ENCODE peak calls at places on chromosomes 4 and X, in eight cellular contexts. One of them, this sample, is unnamed.
A peak's percentile ranks its signal among the peaks of the same experiment; 100 is the strongest.

GRCh38 chr4:14125375-14126129 is 498.0 kb upstream of the BOD1L1 start:
- DNase-seq in lung: no peak
- DNase-seq in neural progenitor cell: no peak
- DNase-seq in fibroblast of lung: no peak
- DNase-seq in neuronal stem cell: no peak
- DNase-seq in right lobe of liver: no peak
- DNase-seq in A549: no peak
- DNase-seq in heart left ventricle: no peak
- DNase-seq in this sample: no peak

GRCh38 chrX:130028196-130028595 is 45.8 kb downstream of the BCORL1 start:
- DNase-seq in right lobe of liver: no peak
- DNase-seq in heart left ventricle: peak; percentile 13
- DNase-seq in fibroblast of lung: peak; percentile 23
- DNase-seq in neural progenitor cell: peak; percentile 22
- DNase-seq in neuronal stem cell: no peak
- DNase-seq in A549: peak; percentile 28
- DNase-seq in lung: peak; percentile 36
- DNase-seq in this sample: no peak

GRCh38 chr4:40152642-40153041 is 44.2 kb upstream of the RHOH start:
- DNase-seq in A549: no peak
- DNase-seq in heart left ventricle: no peak
- DNase-seq in neuronal stem cell: no peak
- DNase-seq in lung: no peak
- DNase-seq in fibroblast of lung: no peak
- DNase-seq in neural progenitor cell: no peak
- DNase-seq in right lobe of liver: no peak
- DNase-seq in this sample: no peak

GRCh38 chrX:75957107-75957610 is 172.1 kb upstream of the MAGEE2 start:
- DNase-seq in neuronal stem cell: no peak
- DNase-seq in neural progenitor cell: no peak
- DNase-seq in fibroblast of lung: no peak
- DNase-seq in A549: no peak
- DNase-seq in right lobe of liver: no peak
- DNase-seq in heart left ventricle: no peak
- DNase-seq in lung: no peak
- DNase-seq in this sample: no peak

GRCh38 chr4:86961605-86962295 is 26.9 kb downstream of the AFF1 start:
- DNase-seq in lung: no peak
- DNase-seq in neural progenitor cell: no peak
- DNase-seq in right lobe of liver: no peak
- DNase-seq in fibroblast of lung: peak; percentile 84
- DNase-seq in heart left ventricle: no peak
- DNase-seq in A549: no peak
- DNase-seq in neuronal stem cell: no peak
- DNase-seq in this sample: no peak

GRCh38 chr4:87462102-87462501 is 39.7 kb downstream of the NUDT9 start:
- DNase-seq in heart left ventricle: no peak
- DNase-seq in right lobe of liver: no peak
- DNase-seq in lung: no peak
- DNase-seq in A549: no peak
- DNase-seq in neural progenitor cell: no peak
- DNase-seq in fibroblast of lung: no peak
- DNase-seq in neuronal stem cell: no peak
- DNase-seq in this sample: no peak

GRCh38 chr4:105895324-105895608 is at the start of gene NPNT:
- DNase-seq in neuronal stem cell: no peak
- DNase-seq in A549: no peak
- DNase-seq in heart left ventricle: peak; percentile 7
- DNase-seq in lung: peak; percentile 58
- DNase-seq in right lobe of liver: no peak
- DNase-seq in neural progenitor cell: peak; percentile 64
- DNase-seq in fibroblast of lung: peak; percentile 4
- DNase-seq in this sample: no peak

GRCh38 chr4:106614446-106614845 is 245.9 kb upstream of the GIMD1 start:
- DNase-seq in lung: no peak
- DNase-seq in A549: no peak
- DNase-seq in fibroblast of lung: peak; percentile 48
- DNase-seq in right lobe of liver: no peak
- DNase-seq in heart left ventricle: no peak
- DNase-seq in neural progenitor cell: no peak
- DNase-seq in neuronal stem cell: no peak
- DNase-seq in this sample: no peak

GRCh38 chr4:19807505-19807904 is 444.2 kb upstream of the SLIT2 start:
- DNase-seq in right lobe of liver: no peak
- DNase-seq in neuronal stem cell: no peak
- DNase-seq in fibroblast of lung: peak; percentile 81
- DNase-seq in heart left ventricle: no peak
- DNase-seq in neural progenitor cell: no peak
- DNase-seq in A549: no peak
- DNase-seq in lung: no peak
- DNase-seq in this sample: no peak

GRCh38 chr4:47222276-47222675 is 190.9 kb downstream of the GABRB1 start:
- DNase-seq in lung: no peak
- DNase-seq in A549: no peak
- DNase-seq in neuronal stem cell: no peak
- DNase-seq in heart left ventricle: no peak
- DNase-seq in right lobe of liver: no peak
- DNase-seq in fibroblast of lung: no peak
- DNase-seq in neural progenitor cell: no peak
- DNase-seq in this sample: no peak

GRCh38 chr4:15653430-15653829 is 1.7 kb downstream of the FBXL5 start:
- DNase-seq in A549: no peak
- DNase-seq in neuronal stem cell: no peak
- DNase-seq in right lobe of liver: no peak
- DNase-seq in neural progenitor cell: no peak
- DNase-seq in lung: no peak
- DNase-seq in fibroblast of lung: no peak
- DNase-seq in heart left ventricle: no peak
- DNase-seq in this sample: no peak

GRCh38 chr4:15653864-15654391 is 1.2 kb downstream of the FBXL5 start:
- DNase-seq in lung: no peak
- DNase-seq in A549: no peak
- DNase-seq in fibroblast of lung: peak; percentile 74
- DNase-seq in neural progenitor cell: peak; percentile 16
- DNase-seq in neuronal stem cell: peak; percentile 8
- DNase-seq in right lobe of liver: no peak
- DNase-seq in heart left ventricle: no peak
- DNase-seq in this sample: no peak

GRCh38 chr4:15651682-15652081 is 3.5 kb downstream of the FBXL5 start:
- DNase-seq in heart left ventricle: no peak
- DNase-seq in fibroblast of lung: peak; percentile 19
- DNase-seq in right lobe of liver: no peak
- DNase-seq in neural progenitor cell: no peak
- DNase-seq in lung: no peak
- DNase-seq in A549: no peak
- DNase-seq in neuronal stem cell: no peak
- DNase-seq in this sample: no peak

GRCh38 chr4:15649914-15650545 is 5.1 kb downstream of the FBXL5 start:
- DNase-seq in heart left ventricle: peak; percentile 40
- DNase-seq in A549: peak; percentile 33
- DNase-seq in fibroblast of lung: peak; percentile 46
- DNase-seq in right lobe of liver: no peak
- DNase-seq in neural progenitor cell: peak; percentile 72
- DNase-seq in lung: peak; percentile 41
- DNase-seq in neuronal stem cell: peak; percentile 45
- DNase-seq in this sample: no peak

DNA sequence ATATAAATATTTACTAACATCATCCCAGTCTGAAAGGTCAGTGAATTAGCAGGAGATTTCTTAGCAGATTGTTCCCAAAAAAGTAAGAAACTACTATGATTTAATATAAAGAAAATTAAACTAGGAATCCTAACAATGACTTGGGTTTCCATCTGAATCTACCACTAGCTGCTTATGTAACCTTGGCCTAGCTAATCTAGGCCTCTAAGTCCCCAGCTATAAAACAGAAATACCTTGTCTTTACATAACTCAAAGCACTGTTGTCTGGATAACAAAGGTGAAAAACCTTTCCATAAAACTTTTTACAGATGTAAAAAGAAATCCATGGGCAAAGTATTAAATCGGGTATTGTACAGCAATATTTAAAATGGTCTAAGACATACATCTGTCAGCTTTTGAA is 3.0 kb downstream of the FBXL5 start:
- DNase-seq in heart left ventricle: no peak
- DNase-seq in A549: no peak
- DNase-seq in neuronal stem cell: no peak
- DNase-seq in neural progenitor cell: no peak
- DNase-seq in right lobe of liver: no peak
- DNase-seq in fibroblast of lung: peak; percentile 12
- DNase-seq in lung: no peak
- DNase-seq in this sample: no peak
- H3K4me3 ChIP-seq in heart left ventricle: no peak overlapping the region
- H3K4me3 ChIP-seq in A549: no peak overlapping the region
- H3K4me3 ChIP-seq in neuronal stem cell: no peak overlapping the region
- H3K4me3 ChIP-seq in neural progenitor cell: no peak overlapping the region
- H3K4me3 ChIP-seq in right lobe of liver: no peak overlapping the region
- H3K4me3 ChIP-seq in fibroblast of lung: peak overlapping the region; percentile 78
- H3K4me3 ChIP-seq in lung: no peak overlapping the region
- H3K4me3 ChIP-seq in this sample: no peak overlapping the region

DNA sequence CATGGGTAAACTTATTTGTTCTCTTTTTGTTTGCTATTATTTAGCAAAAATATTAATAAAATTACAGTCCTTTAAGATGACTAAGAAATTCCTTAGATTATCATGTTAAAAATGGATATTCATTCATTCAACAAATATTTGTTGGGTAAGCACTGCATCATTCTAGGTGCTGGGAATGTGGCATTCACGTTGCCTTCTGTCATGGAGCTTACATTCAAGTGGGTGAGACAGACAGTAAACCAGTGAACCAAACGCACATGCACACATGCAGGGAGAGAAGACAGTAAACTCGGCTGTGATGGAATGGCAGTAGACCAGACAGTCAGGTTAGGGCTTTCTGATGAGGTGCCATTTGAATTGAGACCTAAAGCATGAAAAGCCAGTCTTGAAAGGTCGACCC is 91.8 kb downstream of the STOX2 start:
- DNase-seq in heart left ventricle: no peak
- DNase-seq in lung: no peak
- DNase-seq in neuronal stem cell: no peak
- DNase-seq in neural progenitor cell: no peak
- DNase-seq in fibroblast of lung: peak; percentile 66
- DNase-seq in A549: no peak
- DNase-seq in right lobe of liver: no peak
- DNase-seq in this sample: no peak
- H3K27ac ChIP-seq in heart left ventricle: no peak overlapping the region
- H3K27ac ChIP-seq in lung: no peak overlapping the region
- H3K27ac ChIP-seq in neuronal stem cell: no peak overlapping the region
- H3K27ac ChIP-seq in neural progenitor cell: no peak overlapping the region
- H3K27ac ChIP-seq in fibroblast of lung: peak overlapping the region; percentile 60
- H3K27ac ChIP-seq in A549: no peak overlapping the region
- H3K27ac ChIP-seq in right lobe of liver: no peak overlapping the region
- H3K27ac ChIP-seq in this sample: no peak overlapping the region

DNA sequence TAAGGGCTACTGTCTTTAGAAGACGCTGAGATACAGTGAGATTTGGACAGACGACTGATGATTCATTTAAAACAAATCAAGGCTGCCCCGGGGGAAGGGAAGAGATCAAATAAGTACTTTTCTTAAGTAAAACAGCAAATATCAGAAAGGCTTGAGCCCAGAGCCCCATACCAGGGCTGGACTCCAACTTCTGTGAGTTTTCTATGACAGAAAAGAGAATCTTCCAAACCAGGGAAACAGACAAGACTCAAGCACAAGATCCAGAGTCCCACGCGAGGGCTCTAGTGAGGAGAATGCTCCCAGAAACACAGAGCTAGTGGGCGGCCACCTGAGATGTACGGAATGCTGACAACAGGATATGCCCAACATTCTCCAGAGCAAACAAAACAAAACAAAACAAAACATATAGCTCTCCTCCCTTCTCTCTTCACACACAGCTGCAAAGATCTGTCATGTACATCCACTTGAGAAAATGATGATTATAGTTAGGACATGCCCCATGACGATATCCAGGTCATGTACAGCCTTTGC is 13.1 kb downstream of the ACSL1 start:
- DNase-seq in fibroblast of lung: peak; percentile 22
- DNase-seq in neural progenitor cell: no peak
- DNase-seq in right lobe of liver: no peak
- DNase-seq in A549: no peak
- DNase-seq in lung: no peak
- DNase-seq in heart left ventricle: no peak
- DNase-seq in neuronal stem cell: no peak
- DNase-seq in this sample: no peak
- H3K4me1 ChIP-seq in fibroblast of lung: peaks cover 4% of the 10 kb centered on the region
- H3K4me1 ChIP-seq in neural progenitor cell: peaks cover 8% of the 10 kb centered on the region
- H3K4me1 ChIP-seq in right lobe of liver: peaks cover 80% of the 10 kb centered on the region
- H3K4me1 ChIP-seq in A549: peaks cover 66% of the 10 kb centered on the region
- H3K4me1 ChIP-seq in lung: peaks cover 21% of the 10 kb centered on the region
- H3K4me1 ChIP-seq in heart left ventricle: peaks cover 93% of the 10 kb centered on the region
- H3K4me1 ChIP-seq in neuronal stem cell: peaks cover 11% of the 10 kb centered on the region
- H3K4me1 ChIP-seq in this sample: peaks cover 1% of the 10 kb centered on the region

GRCh38 chrX:45537936-45538335 is 337.3 kb upstream of the DIPK2B start:
- DNase-seq in fibroblast of lung: no peak
- DNase-seq in lung: no peak
- DNase-seq in neuronal stem cell: no peak
- DNase-seq in neural progenitor cell: no peak
- DNase-seq in A549: no peak
- DNase-seq in heart left ventricle: no peak
- DNase-seq in right lobe of liver: no peak
- DNase-seq in this sample: no peak

DNA sequence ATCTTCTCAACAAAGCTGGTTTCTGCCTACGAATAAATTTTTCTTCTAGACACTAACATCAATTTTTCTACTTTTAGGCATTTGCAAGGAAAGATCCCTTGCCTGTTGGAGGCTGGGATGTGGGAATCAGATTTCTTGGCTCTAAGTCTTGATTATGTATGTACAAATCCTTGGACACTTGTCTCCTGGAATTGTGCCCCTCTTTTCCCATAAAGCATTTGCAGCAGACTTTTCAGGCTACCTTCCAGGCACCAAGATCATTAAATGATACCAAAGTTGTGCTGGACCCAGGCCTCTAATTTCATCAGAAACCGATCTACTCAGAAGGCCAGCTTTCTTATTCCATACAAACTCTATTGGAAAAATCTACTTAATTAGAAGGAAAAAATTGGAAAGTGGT is 339.5 kb upstream of the DIPK2B start:
- DNase-seq in neural progenitor cell: no peak
- DNase-seq in lung: no peak
- DNase-seq in fibroblast of lung: peak; percentile 20
- DNase-seq in A549: no peak
- DNase-seq in right lobe of liver: no peak
- DNase-seq in heart left ventricle: no peak
- DNase-seq in neuronal stem cell: no peak
- DNase-seq in this sample: no peak
- H3K4me3 ChIP-seq in neural progenitor cell: no peak overlapping the region
- H3K4me3 ChIP-seq in lung: no peak overlapping the region
- H3K4me3 ChIP-seq in fibroblast of lung: no peak overlapping the region
- H3K4me3 ChIP-seq in A549: no peak overlapping the region
- H3K4me3 ChIP-seq in right lobe of liver: no peak overlapping the region
- H3K4me3 ChIP-seq in heart left ventricle: no peak overlapping the region
- H3K4me3 ChIP-seq in neuronal stem cell: no peak overlapping the region
- H3K4me3 ChIP-seq in this sample: no peak overlapping the region

GRCh38 chrX:3124041-3124440 is 82.8 kb downstream of the ARSF start:
- DNase-seq in right lobe of liver: no peak
- DNase-seq in heart left ventricle: no peak
- DNase-seq in A549: no peak
- DNase-seq in neural progenitor cell: no peak
- DNase-seq in lung: no peak
- DNase-seq in neuronal stem cell: no peak
- DNase-seq in fibroblast of lung: peak; percentile 61
- DNase-seq in this sample: no peak
- H3K27ac ChIP-seq in right lobe of liver: no peak overlapping the region
- H3K27ac ChIP-seq in heart left ventricle: no peak overlapping the region
- H3K27ac ChIP-seq in A549: no peak overlapping the region
- H3K27ac ChIP-seq in neural progenitor cell: no peak overlapping the region
- H3K27ac ChIP-seq in lung: no peak overlapping the region
- H3K27ac ChIP-seq in neuronal stem cell: no peak overlapping the region
- H3K27ac ChIP-seq in fibroblast of lung: no peak overlapping the region
- H3K27ac ChIP-seq in this sample: no peak overlapping the region

GRCh38 chr4:82363896-82364487 is 9.8 kb downstream of the HNRNPD start:
- DNase-seq in fibroblast of lung: no peak
- DNase-seq in right lobe of liver: no peak
- DNase-seq in heart left ventricle: no peak
- DNase-seq in neuronal stem cell: no peak
- DNase-seq in neural progenitor cell: no peak
- DNase-seq in lung: no peak
- DNase-seq in A549: no peak
- DNase-seq in this sample: no peak
- H3K4me1 ChIP-seq in fibroblast of lung: peaks cover 2% of the 10 kb centered on the region
- H3K4me1 ChIP-seq in right lobe of liver: peaks cover 18% of the 10 kb centered on the region
- H3K4me1 ChIP-seq in heart left ventricle: peaks cover 92% of the 10 kb centered on the region
- H3K4me1 ChIP-seq in neuronal stem cell: peaks cover 5% of the 10 kb centered on the region
- H3K4me1 ChIP-seq in neural progenitor cell: peaks cover 38% of the 10 kb centered on the region
- H3K4me1 ChIP-seq in lung: peaks cover 12% of the 10 kb centered on the region
- H3K4me1 ChIP-seq in A549: peaks cover 45% of the 10 kb centered on the region
- H3K4me1 ChIP-seq in this sample: no peaks in the 10 kb centered on the region

This sample was measured in iPS DF 6.9.